ENCODE peak calls at places on chromosomes 13 and 19, in five cellular contexts. V is stimulated activated naive CD4-positive, alpha-beta T cell treated with Interleukin-2 at 50 U/mL for 16 hours; H is foreskin fibroblast; K is heart right ventricle; Q is stimulated activated CD8-positive, alpha-beta memory T cell treated with anti-CD3 and anti-CD28 coated beads, Interleukin-7, amount 100 ng/mL, for 48 hours. I is an unnamed sample.

GRCh38 chr13:23289917-23290357 is 109.2 kb downstream of the SGCG start:
- DNase-seq in Q (no peak), V (no peak), K (peak), H (peak), I (no peak)

GRCh38 chr13:95100525-95101121 is 200.6 kb downstream of the ABCC4 start:
- DNase-seq in Q (no peak), V (no peak), K (no peak), H (peak), I (no peak)

GRCh38 chr19:32928806-32929205 is 43.0 kb downstream of the CEP89 start:
- DNase-seq in V (no peak), K (no peak), H (no peak), Q (no peak), I (no peak)

GRCh38 chr19:51020988-51021651 is 1.6 kb upstream of the KLK10 start:
- DNase-seq in H (peak), K (peak), Q (no peak), V (no peak), I (no peak)

GRCh38 chr13:102940143-102940542 is 94.3 kb downstream of the ERCC5 start:
- DNase-seq in V (no peak), H (no peak), Q (no peak), K (no peak), I (no peak)

GRCh38 chr13:45092668-45093067 is 27.6 kb upstream of the GTF2F2 start:
- DNase-seq in H (peak), V (no peak), Q (no peak), K (peak), I (no peak)

GRCh38 chr19:867301-867793 is 7.9 kb downstream of the CFD start:
- DNase-seq in Q (no peak), V (no peak), H (no peak), K (no peak), I (no peak)

GRCh38 chr19:17500447-17501198 is 10.8 kb upstream of the PGLS start:
- DNase-seq in H (no peak), K (no peak), Q (no peak), V (no peak), I (no peak)